ENCODE peak calls at places on chromosomes 16 and 17, in seven cellular contexts. One of them, this sample, is unnamed.

GRCh38 chr17:979539-980405 is at the start of gene NXN:
- DNase-seq in cardiac fibroblast: peak
- DNase-seq in astrocyte of the cerebellum: no peak
- DNase-seq in HFF-Myc: no peak
- DNase-seq in fibroblast of the aortic adventitia: peak
- DNase-seq in PC-3: peak
- DNase-seq in HCT116: no peak
- DNase-seq in this sample: peak

GRCh38 chr16:64321881-64322280 is 800.0 kb downstream of the CDH11 start:
- DNase-seq in cardiac fibroblast: no peak
- DNase-seq in astrocyte of the cerebellum: no peak
- DNase-seq in HFF-Myc: no peak
- DNase-seq in fibroblast of the aortic adventitia: no peak
- DNase-seq in PC-3: no peak
- DNase-seq in HCT116: no peak
- DNase-seq in this sample: no peak

GRCh38 chr17:7355053-7355452 is at the start of gene TMEM95:
- DNase-seq in cardiac fibroblast: peak
- DNase-seq in astrocyte of the cerebellum: no peak
- DNase-seq in HFF-Myc: no peak
- DNase-seq in fibroblast of the aortic adventitia: peak
- DNase-seq in PC-3: no peak
- DNase-seq in HCT116: no peak
- DNase-seq in this sample: no peak

GRCh38 chr17:65064452-65065019 is 8.0 kb upstream of the GNA13 start:
- DNase-seq in cardiac fibroblast: peak
- DNase-seq in astrocyte of the cerebellum: no peak
- DNase-seq in HFF-Myc: no peak
- DNase-seq in fibroblast of the aortic adventitia: peak
- DNase-seq in PC-3: peak
- DNase-seq in HCT116: no peak
- DNase-seq in this sample: peak

GRCh38 chr16:9846362-9847099 is 335.7 kb downstream of the GRIN2A start:
- DNase-seq in cardiac fibroblast: no peak
- DNase-seq in astrocyte of the cerebellum: no peak
- DNase-seq in HFF-Myc: no peak
- DNase-seq in fibroblast of the aortic adventitia: peak
- DNase-seq in PC-3: peak
- DNase-seq in HCT116: no peak
- DNase-seq in this sample: no peak

GRCh38 chr16:85555549-85556455 is 57.3 kb upstream of the GSE1 start:
- DNase-seq in cardiac fibroblast: peak
- DNase-seq in astrocyte of the cerebellum: no peak
- DNase-seq in HFF-Myc: no peak
- DNase-seq in fibroblast of the aortic adventitia: peak
- DNase-seq in PC-3: no peak
- DNase-seq in HCT116: no peak
- DNase-seq in this sample: peak

GRCh38 chr16:28569011-28569410 is 15.3 kb downstream of the SGF29 start:
- DNase-seq in cardiac fibroblast: peak
- DNase-seq in astrocyte of the cerebellum: no peak
- DNase-seq in HFF-Myc: no peak
- DNase-seq in fibroblast of the aortic adventitia: peak
- DNase-seq in PC-3: no peak
- DNase-seq in HCT116: no peak
- DNase-seq in this sample: no peak

GRCh38 chr16:2912330-2913199 is 834 bp downstream of the FLYWCH1 start:
- DNase-seq in cardiac fibroblast: peak
- DNase-seq in astrocyte of the cerebellum: peak
- DNase-seq in HFF-Myc: no peak
- DNase-seq in fibroblast of the aortic adventitia: peak
- DNase-seq in PC-3: peak
- DNase-seq in HCT116: no peak
- DNase-seq in this sample: peak

GRCh38 chr16:72725643-72726042 is 322.3 kb downstream of the ZFHX3 start:
- DNase-seq in cardiac fibroblast: no peak
- DNase-seq in astrocyte of the cerebellum: no peak
- DNase-seq in HFF-Myc: no peak
- DNase-seq in fibroblast of the aortic adventitia: no peak
- DNase-seq in PC-3: no peak
- DNase-seq in HCT116: no peak
- DNase-seq in this sample: no peak

GRCh38 chr17:55577687-55578086 is 66.4 kb upstream of the SMIM36 start:
- DNase-seq in cardiac fibroblast: peak
- DNase-seq in astrocyte of the cerebellum: no peak
- DNase-seq in HFF-Myc: no peak
- DNase-seq in fibroblast of the aortic adventitia: no peak
- DNase-seq in PC-3: no peak
- DNase-seq in HCT116: no peak
- DNase-seq in this sample: no peak

GRCh38 chr17:38464723-38465419 is 36.6 kb downstream of the ARHGAP23 start:
- DNase-seq in cardiac fibroblast: peak
- DNase-seq in astrocyte of the cerebellum: peak
- DNase-seq in HFF-Myc: no peak
- DNase-seq in fibroblast of the aortic adventitia: peak
- DNase-seq in PC-3: no peak
- DNase-seq in HCT116: peak
- DNase-seq in this sample: peak

GRCh38 chr16:88684569-88685155 is 1.6 kb downstream of the SNAI3 start:
- DNase-seq in cardiac fibroblast: no peak
- DNase-seq in astrocyte of the cerebellum: no peak
- DNase-seq in HFF-Myc: no peak
- DNase-seq in fibroblast of the aortic adventitia: no peak
- DNase-seq in PC-3: no peak
- DNase-seq in HCT116: no peak
- DNase-seq in this sample: no peak

GRCh38 chr16:69311533-69312388 is 611 bp downstream of the VPS4A start:
- DNase-seq in cardiac fibroblast: peak
- DNase-seq in astrocyte of the cerebellum: no peak
- DNase-seq in HFF-Myc: no peak
- DNase-seq in fibroblast of the aortic adventitia: no peak
- DNase-seq in PC-3: peak
- DNase-seq in HCT116: no peak
- DNase-seq in this sample: peak

GRCh38 chr17:7478276-7479138 is 924 bp downstream of the ZBTB4 start:
- DNase-seq in cardiac fibroblast: peak
- DNase-seq in astrocyte of the cerebellum: no peak
- DNase-seq in HFF-Myc: no peak
- DNase-seq in fibroblast of the aortic adventitia: peak
- DNase-seq in PC-3: peak
- DNase-seq in HCT116: no peak
- DNase-seq in this sample: no peak

GRCh38 chr17:7405882-7406825 is 1.5 kb upstream of the NLGN2 start:
- DNase-seq in cardiac fibroblast: no peak
- DNase-seq in astrocyte of the cerebellum: no peak
- DNase-seq in HFF-Myc: no peak
- DNase-seq in fibroblast of the aortic adventitia: no peak
- DNase-seq in PC-3: no peak
- DNase-seq in HCT116: no peak
- DNase-seq in this sample: no peak

GRCh38 chr16:54180421-54181359 is 105.9 kb downstream of the IRX3 start:
- DNase-seq in cardiac fibroblast: no peak
- DNase-seq in astrocyte of the cerebellum: no peak
- DNase-seq in HFF-Myc: no peak
- DNase-seq in fibroblast of the aortic adventitia: no peak
- DNase-seq in PC-3: no peak
- DNase-seq in HCT116: no peak
- DNase-seq in this sample: no peak

GRCh38 chr17:28385037-28385797 is 13.7 kb downstream of the SARM1 start:
- DNase-seq in cardiac fibroblast: no peak
- DNase-seq in astrocyte of the cerebellum: no peak
- DNase-seq in HFF-Myc: no peak
- DNase-seq in fibroblast of the aortic adventitia: no peak
- DNase-seq in PC-3: peak
- DNase-seq in HCT116: no peak
- DNase-seq in this sample: no peak

GRCh38 chr17:48529191-48529979 is 1.4 kb downstream of the HOXB1 start:
- DNase-seq in cardiac fibroblast: no peak
- DNase-seq in astrocyte of the cerebellum: no peak
- DNase-seq in HFF-Myc: no peak
- DNase-seq in fibroblast of the aortic adventitia: no peak
- DNase-seq in PC-3: no peak
- DNase-seq in HCT116: no peak
- DNase-seq in this sample: no peak

DNA sequence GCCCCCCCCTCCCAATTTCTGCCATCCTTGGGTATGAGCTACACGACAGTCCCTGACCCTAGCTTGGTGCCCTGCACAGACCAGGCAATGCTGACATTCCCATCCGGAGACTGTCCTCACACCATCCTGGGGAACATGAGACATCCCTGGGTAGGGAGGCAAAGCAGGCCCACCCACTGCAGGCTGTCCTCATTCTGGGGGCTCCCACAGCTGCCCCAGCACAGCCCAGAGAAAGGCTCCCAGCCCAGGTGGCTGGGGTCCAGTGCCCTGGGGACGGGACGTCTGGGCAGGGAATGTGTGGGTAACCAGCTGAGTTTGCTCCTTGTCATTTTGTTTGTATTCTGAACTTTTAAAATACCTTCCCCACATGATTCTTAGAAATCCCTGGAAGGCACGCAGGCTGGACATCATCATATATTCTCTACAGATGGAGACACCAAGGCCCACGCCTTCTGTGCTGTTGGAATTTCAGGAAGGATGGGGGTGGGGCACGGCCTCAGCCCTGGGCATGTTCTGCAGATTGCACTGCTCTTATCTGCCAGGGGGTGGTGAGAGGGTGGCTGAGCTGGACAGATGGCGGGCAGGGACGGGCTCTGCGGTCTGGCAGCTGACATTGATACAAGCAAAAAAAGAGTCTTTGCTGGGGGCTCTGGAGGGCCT is 28.5 kb downstream of the LRRC75A start:
- DNase-seq in cardiac fibroblast: peak
- DNase-seq in astrocyte of the cerebellum: no peak
- DNase-seq in HFF-Myc: no peak
- DNase-seq in fibroblast of the aortic adventitia: peak
- DNase-seq in PC-3: peak
- DNase-seq in HCT116: no peak
- DNase-seq in this sample: peak
- TF ChIP-seq CTCF in cardiac fibroblast: no peak
- TF ChIP-seq CTCF in astrocyte of the cerebellum: peak
- TF ChIP-seq CTCF in HFF-Myc: peak
- TF ChIP-seq CTCF in fibroblast of the aortic adventitia: peak
- TF ChIP-seq CTCF in PC-3: peak
- TF ChIP-seq CTCF in HCT116: peak
- TF ChIP-seq CTCF in this sample: no peak

DNA sequence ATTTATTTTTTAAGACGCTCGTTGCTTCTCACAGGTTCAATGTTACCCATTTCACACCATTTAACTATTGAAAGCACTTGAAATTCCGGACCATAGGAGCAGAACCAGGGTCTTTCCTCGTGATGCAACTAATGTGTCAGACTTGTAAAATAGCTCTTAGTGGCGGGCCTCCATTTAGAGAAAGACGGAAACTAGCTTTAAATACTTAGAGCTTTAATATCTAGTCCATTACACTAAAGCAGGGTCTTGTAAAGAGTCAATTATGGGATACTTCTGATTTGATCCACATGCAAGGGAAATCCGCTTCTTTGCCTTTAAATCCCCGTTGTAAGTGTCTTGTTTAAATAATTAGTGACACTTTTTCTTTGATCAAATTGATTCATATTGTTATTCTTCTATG is 56.6 kb downstream of the NACA2 start:
- DNase-seq in cardiac fibroblast: no peak
- DNase-seq in astrocyte of the cerebellum: no peak
- DNase-seq in HFF-Myc: no peak
- DNase-seq in fibroblast of the aortic adventitia: no peak
- DNase-seq in PC-3: no peak
- DNase-seq in HCT116: no peak
- DNase-seq in this sample: no peak
- TF ChIP-seq CTCF in cardiac fibroblast: no peak
- TF ChIP-seq CTCF in astrocyte of the cerebellum: no peak
- TF ChIP-seq CTCF in HFF-Myc: no peak
- TF ChIP-seq CTCF in fibroblast of the aortic adventitia: no peak
- TF ChIP-seq CTCF in PC-3: no peak
- TF ChIP-seq CTCF in HCT116: no peak
- TF ChIP-seq CTCF in this sample: no peak

DNA sequence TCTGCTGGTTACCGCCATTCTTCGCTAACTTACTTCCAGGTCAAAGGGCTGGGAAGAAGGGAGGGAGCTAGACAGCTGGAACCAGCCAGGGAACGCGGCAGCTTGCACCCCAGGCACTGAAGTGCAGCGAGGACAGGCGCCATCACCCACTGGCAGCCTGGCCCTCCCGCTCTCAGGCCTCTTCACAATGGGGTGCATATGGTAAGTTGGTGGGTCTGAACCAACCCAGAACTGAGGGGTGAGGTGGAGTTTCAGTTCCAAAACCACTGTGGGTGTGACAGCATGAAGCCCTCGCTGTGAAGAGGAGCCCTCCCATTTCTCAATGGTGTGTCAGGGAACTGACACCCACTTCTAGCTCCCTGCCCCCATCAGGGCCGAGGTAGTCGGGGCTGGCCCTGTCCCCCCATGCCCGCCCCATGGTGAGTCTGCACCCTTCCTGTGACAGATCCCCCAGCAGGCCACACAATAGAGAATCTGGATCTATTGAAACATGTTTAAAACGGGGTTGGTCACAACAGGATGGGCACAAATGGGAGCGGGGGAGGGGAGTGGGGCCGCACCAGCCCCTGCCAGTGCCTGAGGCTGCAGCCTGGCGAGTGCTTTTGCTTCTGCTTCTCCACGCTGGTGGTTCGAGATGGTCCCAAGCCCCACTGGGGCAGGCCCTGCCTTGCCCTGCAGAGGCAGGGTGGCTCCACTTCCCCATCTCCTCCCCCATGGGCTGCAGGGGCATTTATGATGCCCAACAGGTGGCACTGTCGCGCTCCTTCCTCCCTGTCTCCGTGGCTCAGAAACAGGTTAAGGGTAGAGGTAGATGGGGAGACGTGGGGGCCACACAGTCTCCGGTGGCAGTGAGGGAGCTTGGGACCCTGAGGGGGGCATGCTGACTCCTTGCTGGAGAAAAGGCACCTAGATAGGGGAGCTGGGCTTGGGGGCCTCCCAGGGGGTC is 2.3 kb downstream of the LIMD2 start:
- DNase-seq in cardiac fibroblast: peak
- DNase-seq in astrocyte of the cerebellum: no peak
- DNase-seq in HFF-Myc: no peak
- DNase-seq in fibroblast of the aortic adventitia: peak
- DNase-seq in PC-3: peak
- DNase-seq in HCT116: peak
- DNase-seq in this sample: peak
- TF ChIP-seq CTCF in cardiac fibroblast: peak
- TF ChIP-seq CTCF in astrocyte of the cerebellum: peak
- TF ChIP-seq CTCF in HFF-Myc: peak
- TF ChIP-seq CTCF in fibroblast of the aortic adventitia: peak
- TF ChIP-seq CTCF in PC-3: peak
- TF ChIP-seq CTCF in HCT116: peak
- TF ChIP-seq CTCF in this sample: peak

DNA sequence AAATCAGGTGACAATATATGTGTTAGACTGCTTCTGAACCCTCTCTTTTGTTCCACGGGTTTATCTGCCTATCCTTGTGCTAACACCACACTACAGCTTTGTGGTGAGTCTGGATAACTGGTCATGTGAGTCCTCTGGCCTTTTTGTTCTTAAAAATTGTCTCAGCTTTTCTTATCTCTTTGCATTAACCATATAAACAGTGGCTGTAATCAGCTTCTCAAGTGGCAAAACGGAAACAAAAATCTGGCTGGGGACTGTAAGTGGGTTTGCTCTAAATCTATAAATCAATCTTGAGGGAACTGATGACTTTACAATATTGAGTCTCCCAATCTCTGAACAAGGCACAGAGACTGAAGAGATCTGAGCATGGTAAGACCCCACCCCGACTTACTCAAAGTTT is 44.5 kb downstream of the STX8 start:
- DNase-seq in cardiac fibroblast: peak
- DNase-seq in astrocyte of the cerebellum: no peak
- DNase-seq in HFF-Myc: no peak
- DNase-seq in fibroblast of the aortic adventitia: no peak
- DNase-seq in PC-3: no peak
- DNase-seq in HCT116: no peak
- DNase-seq in this sample: no peak
- TF ChIP-seq CTCF in cardiac fibroblast: no peak
- TF ChIP-seq CTCF in astrocyte of the cerebellum: no peak
- TF ChIP-seq CTCF in HFF-Myc: no peak
- TF ChIP-seq CTCF in fibroblast of the aortic adventitia: no peak
- TF ChIP-seq CTCF in PC-3: no peak
- TF ChIP-seq CTCF in HCT116: no peak
- TF ChIP-seq CTCF in this sample: no peak

This sample was measured in MCF 10A.